ENCODE peak calls at places on chromosomes 11 and 22, in ten cellular contexts. One of them, this sample, is unnamed.

GRCh38 chr11:121800704-121801516 is 315.1 kb downstream of the BLID start:
- DNase-seq in hepatocyte: peak
- DNase-seq in chondrocyte: no peak
- DNase-seq in type B pancreatic cell: no peak
- DNase-seq in transverse colon: no peak
- DNase-seq in MCF 10A: no peak
- DNase-seq in stomach: no peak
- DNase-seq in AG10803: peak
- DNase-seq in cardiac fibroblast: no peak
- DNase-seq in pancreas: no peak
- DNase-seq in this sample: no peak

GRCh38 chr11:57237204-57237681 is at the start of gene APLNR:
- DNase-seq in hepatocyte: no peak
- DNase-seq in chondrocyte: no peak
- DNase-seq in type B pancreatic cell: no peak
- DNase-seq in transverse colon: no peak
- DNase-seq in MCF 10A: no peak
- DNase-seq in stomach: no peak
- DNase-seq in AG10803: no peak
- DNase-seq in cardiac fibroblast: no peak
- DNase-seq in pancreas: no peak
- DNase-seq in this sample: no peak

GRCh38 chr22:32721328-32722180 is 80.0 kb upstream of the TIMP3 start:
- DNase-seq in hepatocyte: no peak
- DNase-seq in chondrocyte: no peak
- DNase-seq in type B pancreatic cell: no peak
- DNase-seq in transverse colon: no peak
- DNase-seq in MCF 10A: no peak
- DNase-seq in stomach: no peak
- DNase-seq in AG10803: no peak
- DNase-seq in cardiac fibroblast: no peak
- DNase-seq in pancreas: no peak
- DNase-seq in this sample: no peak

GRCh38 chr11:65394125-65394536 is 7.7 kb downstream of the FRMD8 start:
- DNase-seq in hepatocyte: no peak
- DNase-seq in chondrocyte: peak
- DNase-seq in type B pancreatic cell: no peak
- DNase-seq in transverse colon: no peak
- DNase-seq in MCF 10A: no peak
- DNase-seq in stomach: no peak
- DNase-seq in AG10803: no peak
- DNase-seq in cardiac fibroblast: no peak
- DNase-seq in pancreas: no peak
- DNase-seq in this sample: no peak

GRCh38 chr11:71282581-71283351 is 30.4 kb upstream of the SHANK2 start:
- DNase-seq in hepatocyte: no peak
- DNase-seq in chondrocyte: no peak
- DNase-seq in type B pancreatic cell: peak
- DNase-seq in transverse colon: peak
- DNase-seq in MCF 10A: no peak
- DNase-seq in stomach: peak
- DNase-seq in AG10803: no peak
- DNase-seq in cardiac fibroblast: no peak
- DNase-seq in pancreas: peak
- DNase-seq in this sample: no peak

GRCh38 chr11:111922803-111923202 is 4.1 kb downstream of the C11orf52 start:
- DNase-seq in hepatocyte: no peak
- DNase-seq in chondrocyte: no peak
- DNase-seq in type B pancreatic cell: no peak
- DNase-seq in transverse colon: no peak
- DNase-seq in MCF 10A: peak
- DNase-seq in stomach: peak
- DNase-seq in AG10803: peak
- DNase-seq in cardiac fibroblast: peak
- DNase-seq in pancreas: peak
- DNase-seq in this sample: no peak

GRCh38 chr11:69638941-69639681 is 1.8 kb upstream of the CCND1 start:
- DNase-seq in hepatocyte: peak
- DNase-seq in chondrocyte: peak
- DNase-seq in type B pancreatic cell: peak
- DNase-seq in transverse colon: peak
- DNase-seq in MCF 10A: peak
- DNase-seq in stomach: peak
- DNase-seq in AG10803: peak
- DNase-seq in cardiac fibroblast: peak
- DNase-seq in pancreas: peak
- DNase-seq in this sample: peak

GRCh38 chr11:60018058-60018457 is 1.1 kb downstream of the OOSP4B start:
- DNase-seq in hepatocyte: no peak
- DNase-seq in chondrocyte: no peak
- DNase-seq in type B pancreatic cell: no peak
- DNase-seq in transverse colon: no peak
- DNase-seq in MCF 10A: no peak
- DNase-seq in stomach: no peak
- DNase-seq in AG10803: no peak
- DNase-seq in cardiac fibroblast: no peak
- DNase-seq in pancreas: no peak
- DNase-seq in this sample: no peak

GRCh38 chr11:72220696-72221363 is 3.7 kb upstream of the INPPL1 start:
- DNase-seq in hepatocyte: no peak
- DNase-seq in chondrocyte: no peak
- DNase-seq in type B pancreatic cell: peak
- DNase-seq in transverse colon: no peak
- DNase-seq in MCF 10A: no peak
- DNase-seq in stomach: peak
- DNase-seq in AG10803: no peak
- DNase-seq in cardiac fibroblast: no peak
- DNase-seq in pancreas: no peak
- DNase-seq in this sample: no peak

GRCh38 chr11:2091112-2091746 is 48.0 kb downstream of the IGF2 start:
- DNase-seq in hepatocyte: no peak
- DNase-seq in chondrocyte: no peak
- DNase-seq in type B pancreatic cell: peak
- DNase-seq in transverse colon: no peak
- DNase-seq in MCF 10A: no peak
- DNase-seq in stomach: peak
- DNase-seq in AG10803: no peak
- DNase-seq in cardiac fibroblast: no peak
- DNase-seq in pancreas: no peak
- DNase-seq in this sample: no peak

GRCh38 chr11:56783448-56784041 is 35.0 kb upstream of the OR9G4 start:
- DNase-seq in hepatocyte: peak
- DNase-seq in chondrocyte: no peak
- DNase-seq in type B pancreatic cell: no peak
- DNase-seq in transverse colon: no peak
- DNase-seq in MCF 10A: peak
- DNase-seq in stomach: no peak
- DNase-seq in AG10803: peak
- DNase-seq in cardiac fibroblast: peak
- DNase-seq in pancreas: no peak
- DNase-seq in this sample: no peak

GRCh38 chr11:77215106-77215505 is 86.4 kb downstream of the GDPD4 start:
- DNase-seq in hepatocyte: no peak
- DNase-seq in chondrocyte: no peak
- DNase-seq in type B pancreatic cell: no peak
- DNase-seq in transverse colon: no peak
- DNase-seq in MCF 10A: no peak
- DNase-seq in stomach: no peak
- DNase-seq in AG10803: no peak
- DNase-seq in cardiac fibroblast: no peak
- DNase-seq in pancreas: no peak
- DNase-seq in this sample: no peak

GRCh38 chr22:27804683-27805297 is 3.2 kb upstream of the MN1 start:
- DNase-seq in hepatocyte: peak
- DNase-seq in chondrocyte: no peak
- DNase-seq in type B pancreatic cell: no peak
- DNase-seq in transverse colon: peak
- DNase-seq in MCF 10A: peak
- DNase-seq in stomach: peak
- DNase-seq in AG10803: peak
- DNase-seq in cardiac fibroblast: peak
- DNase-seq in pancreas: peak
- DNase-seq in this sample: peak

GRCh38 chr22:22125028-22125578 is 119.5 kb upstream of the VPREB1 start:
- DNase-seq in hepatocyte: no peak
- DNase-seq in chondrocyte: no peak
- DNase-seq in type B pancreatic cell: no peak
- DNase-seq in transverse colon: no peak
- DNase-seq in MCF 10A: no peak
- DNase-seq in stomach: no peak
- DNase-seq in AG10803: no peak
- DNase-seq in cardiac fibroblast: no peak
- DNase-seq in pancreas: no peak
- DNase-seq in this sample: no peak

GRCh38 chr22:33819743-33820142 is 100.5 kb downstream of the LARGE1 start:
- DNase-seq in hepatocyte: no peak
- DNase-seq in chondrocyte: no peak
- DNase-seq in type B pancreatic cell: no peak
- DNase-seq in transverse colon: no peak
- DNase-seq in MCF 10A: no peak
- DNase-seq in stomach: no peak
- DNase-seq in AG10803: no peak
- DNase-seq in cardiac fibroblast: no peak
- DNase-seq in pancreas: no peak
- DNase-seq in this sample: no peak
- TF ChIP-seq CTCF in hepatocyte: no peak
- TF ChIP-seq CTCF in chondrocyte: no peak
- TF ChIP-seq CTCF in type B pancreatic cell: no peak
- TF ChIP-seq CTCF in transverse colon: no peak
- TF ChIP-seq CTCF in MCF 10A: no peak
- TF ChIP-seq CTCF in stomach: no peak
- TF ChIP-seq CTCF in AG10803: no peak
- TF ChIP-seq CTCF in cardiac fibroblast: no peak
- TF ChIP-seq CTCF in pancreas: no peak
- TF ChIP-seq CTCF in this sample: no peak

DNA sequence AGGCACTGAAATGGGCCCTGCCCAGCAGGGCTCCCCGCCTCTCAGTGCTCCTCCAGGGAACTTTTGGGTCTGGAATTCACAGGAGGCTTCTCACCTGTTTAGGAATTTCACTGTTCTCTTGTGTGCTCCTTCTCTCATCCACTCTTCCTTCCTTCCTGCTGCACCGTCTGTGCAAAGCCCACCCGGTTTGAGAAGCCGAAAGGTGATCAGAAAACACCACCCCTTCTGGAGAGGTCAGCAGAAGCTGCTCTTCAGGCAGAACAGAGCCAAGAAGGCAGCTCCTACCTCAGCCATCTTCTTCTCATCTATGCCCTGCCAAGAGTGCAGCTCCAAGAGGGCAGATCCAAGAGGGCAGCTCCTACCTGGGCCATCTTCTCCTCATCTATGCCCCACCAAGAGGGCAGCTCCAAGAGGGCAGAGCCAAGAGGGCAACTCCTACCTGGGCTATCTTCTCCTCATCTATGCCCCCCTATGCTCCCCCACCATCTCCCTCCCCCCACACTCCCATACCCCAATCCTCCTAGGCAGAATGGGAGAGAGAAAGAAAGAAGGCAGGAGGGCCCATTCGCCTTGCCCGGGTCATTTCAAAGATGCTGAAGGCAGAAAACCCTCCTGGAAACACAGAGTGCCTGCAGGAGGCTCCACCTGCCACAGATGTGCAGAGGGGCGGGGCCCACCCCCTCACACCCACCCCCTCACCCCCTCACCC is 78.6 kb downstream of the BUD13 start:
- DNase-seq in hepatocyte: no peak
- DNase-seq in chondrocyte: peak
- DNase-seq in type B pancreatic cell: peak
- DNase-seq in transverse colon: no peak
- DNase-seq in MCF 10A: no peak
- DNase-seq in stomach: peak
- DNase-seq in AG10803: no peak
- DNase-seq in cardiac fibroblast: no peak
- DNase-seq in pancreas: no peak
- DNase-seq in this sample: no peak
- TF ChIP-seq CTCF in hepatocyte: no peak
- TF ChIP-seq CTCF in chondrocyte: no peak
- TF ChIP-seq CTCF in type B pancreatic cell: no peak
- TF ChIP-seq CTCF in transverse colon: no peak
- TF ChIP-seq CTCF in MCF 10A: no peak
- TF ChIP-seq CTCF in stomach: no peak
- TF ChIP-seq CTCF in AG10803: no peak
- TF ChIP-seq CTCF in cardiac fibroblast: no peak
- TF ChIP-seq CTCF in pancreas: no peak
- TF ChIP-seq CTCF in this sample: no peak

GRCh38 chr11:94753630-94754029 is 14.5 kb upstream of the AMOTL1 start:
- DNase-seq in hepatocyte: no peak
- DNase-seq in chondrocyte: no peak
- DNase-seq in type B pancreatic cell: no peak
- DNase-seq in transverse colon: no peak
- DNase-seq in MCF 10A: no peak
- DNase-seq in stomach: no peak
- DNase-seq in AG10803: no peak
- DNase-seq in cardiac fibroblast: no peak
- DNase-seq in pancreas: no peak
- DNase-seq in this sample: no peak

GRCh38 chr11:94757037-94757681 is 11.0 kb upstream of the AMOTL1 start:
- DNase-seq in hepatocyte: no peak
- DNase-seq in chondrocyte: no peak
- DNase-seq in type B pancreatic cell: no peak
- DNase-seq in transverse colon: no peak
- DNase-seq in MCF 10A: no peak
- DNase-seq in stomach: no peak
- DNase-seq in AG10803: no peak
- DNase-seq in cardiac fibroblast: no peak
- DNase-seq in pancreas: no peak
- DNase-seq in this sample: no peak

GRCh38 chr11:94754335-94754734 is 13.8 kb upstream of the AMOTL1 start:
- DNase-seq in hepatocyte: no peak
- DNase-seq in chondrocyte: no peak
- DNase-seq in type B pancreatic cell: no peak
- DNase-seq in transverse colon: no peak
- DNase-seq in MCF 10A: no peak
- DNase-seq in stomach: no peak
- DNase-seq in AG10803: no peak
- DNase-seq in cardiac fibroblast: no peak
- DNase-seq in pancreas: no peak
- DNase-seq in this sample: no peak

GRCh38 chr11:94755494-94755893 is 12.7 kb upstream of the AMOTL1 start:
- DNase-seq in hepatocyte: no peak
- DNase-seq in chondrocyte: no peak
- DNase-seq in type B pancreatic cell: no peak
- DNase-seq in transverse colon: no peak
- DNase-seq in MCF 10A: no peak
- DNase-seq in stomach: no peak
- DNase-seq in AG10803: no peak
- DNase-seq in cardiac fibroblast: no peak
- DNase-seq in pancreas: no peak
- DNase-seq in this sample: no peak

GRCh38 chr11:94754819-94755218 is 13.3 kb upstream of the AMOTL1 start:
- DNase-seq in hepatocyte: no peak
- DNase-seq in chondrocyte: no peak
- DNase-seq in type B pancreatic cell: no peak
- DNase-seq in transverse colon: no peak
- DNase-seq in MCF 10A: no peak
- DNase-seq in stomach: no peak
- DNase-seq in AG10803: no peak
- DNase-seq in cardiac fibroblast: no peak
- DNase-seq in pancreas: no peak
- DNase-seq in this sample: no peak
- TF ChIP-seq CTCF in hepatocyte: no peak
- TF ChIP-seq CTCF in chondrocyte: no peak
- TF ChIP-seq CTCF in type B pancreatic cell: no peak
- TF ChIP-seq CTCF in transverse colon: no peak
- TF ChIP-seq CTCF in MCF 10A: no peak
- TF ChIP-seq CTCF in stomach: no peak
- TF ChIP-seq CTCF in AG10803: no peak
- TF ChIP-seq CTCF in cardiac fibroblast: no peak
- TF ChIP-seq CTCF in pancreas: no peak
- TF ChIP-seq CTCF in this sample: no peak

GRCh38 chr11:58905716-58906547 is 33.4 kb upstream of the GLYATL1 start:
- DNase-seq in hepatocyte: peak
- DNase-seq in chondrocyte: no peak
- DNase-seq in type B pancreatic cell: peak
- DNase-seq in transverse colon: peak
- DNase-seq in MCF 10A: peak
- DNase-seq in stomach: peak
- DNase-seq in AG10803: peak
- DNase-seq in cardiac fibroblast: peak
- DNase-seq in pancreas: peak
- DNase-seq in this sample: no peak
- TF ChIP-seq CTCF in hepatocyte: peak
- TF ChIP-seq CTCF in chondrocyte: peak
- TF ChIP-seq CTCF in type B pancreatic cell: peak
- TF ChIP-seq CTCF in transverse colon: no peak
- TF ChIP-seq CTCF in MCF 10A: peak
- TF ChIP-seq CTCF in stomach: no peak
- TF ChIP-seq CTCF in AG10803: peak
- TF ChIP-seq CTCF in cardiac fibroblast: peak
- TF ChIP-seq CTCF in pancreas: no peak
- TF ChIP-seq CTCF in this sample: no peak

This sample was measured in ascending aorta.